ENCODE peak calls at places on chromosomes 5 and 9, in six cellular contexts. C is activated CD8-positive, alpha-beta memory T cell treated with anti-CD3 and anti-CD28 coated beads for 1 hour; I is H9; U is adrenal gland; O is NCI-H774; Q is right atrium auricular region. A is an unnamed sample.

GRCh38 chr9:136881691-136882108 is 4.6 kb upstream of the TRAF2 start:
- DNase-seq in U (no peak), C (no peak), O (no peak), I (no peak), Q (no peak), A (no peak)

GRCh38 chr5:128635379-128635778 is 97.3 kb upstream of the FBN2 start:
- DNase-seq in Q (no peak), U (no peak), O (no peak), I (no peak), C (no peak), A (no peak)

GRCh38 chr9:91690540-91691249 is 259.3 kb downstream of the ROR2 start:
- DNase-seq in C (no peak), U (no peak), Q (peak; percentile 42), I (no peak), O (no peak), A (no peak)

GRCh38 chr5:177133845-177134652 is 476 bp downstream of the NSD1 start:
- DNase-seq in C (peak; percentile 17), I (peak; percentile 75), O (no peak), Q (no peak), U (peak; percentile 66), A (no peak)

GRCh38 chr5:1521671-1522600 is 1.8 kb downstream of the LPCAT1 start:
- DNase-seq in I (peak; percentile 39), C (no peak), U (peak; percentile 42), O (no peak), Q (peak; percentile 59), A (no peak)

GRCh38 chr5:89179761-89180160 is 296.8 kb upstream of the MEF2C start:
- DNase-seq in C (no peak), Q (no peak), U (no peak), I (no peak), O (no peak), A (no peak)

GRCh38 chr5:113215401-113216060 is 219.3 kb downstream of the TSSK1B start:
- DNase-seq in Q (no peak), I (no peak), C (no peak), O (no peak), U (no peak), A (no peak)

GRCh38 chr5:149838881-149839739 is 105.5 kb downstream of the PDE6A start:
- DNase-seq in I (no peak), C (no peak), Q (no peak), U (peak; percentile 79), O (no peak), A (no peak)

GRCh38 chr5:146805099-146805498 is 73.5 kb downstream of the PPP2R2B start:
- DNase-seq in Q (no peak), I (no peak), U (no peak), C (no peak), O (no peak), A (no peak)

GRCh38 chr5:175351126-175351525 is 92.9 kb downstream of the DRD1 start:
- DNase-seq in C (no peak), I (no peak), O (no peak), U (no peak), Q (no peak), A (no peak)

GRCh38 chr5:42057254-42057690 is 132.2 kb downstream of the FBXO4 start:
- DNase-seq in C (peak; percentile 16), Q (no peak), O (peak; percentile 34), U (peak; percentile 72), I (peak; percentile 73), A (peak; percentile 35)

GRCh38 chr5:80234311-80234948 is 21.4 kb downstream of the SERINC5 start:
- DNase-seq in U (no peak), Q (no peak), C (no peak), I (no peak), O (no peak), A (no peak)

GRCh38 chr9:116975119-116975518 is 288.0 kb downstream of the TRIM32 start:
- DNase-seq in O (no peak), U (no peak), C (no peak), Q (no peak), I (no peak), A (no peak)

GRCh38 chr5:126494393-126494792 is 71.2 kb downstream of the GRAMD2B start:
- DNase-seq in Q (no peak), C (no peak), U (no peak), O (no peak), I (no peak), A (no peak)

GRCh38 chr9:126957687-126958053 is 43.1 kb downstream of the RALGPS1 start:
- DNase-seq in O (no peak), I (no peak), Q (no peak), C (no peak), U (no peak), A (no peak)

GRCh38 chr9:112170235-112170634 is 4.9 kb downstream of the SUSD1 start:
- DNase-seq in O (no peak), I (no peak), U (no peak), Q (no peak), C (no peak), A (peak; percentile 18)

GRCh38 chr5:93926831-93927600 is 185.6 kb upstream of the POU5F2 start:
- DNase-seq in C (no peak), I (no peak), Q (no peak), U (no peak), O (no peak), A (no peak)

GRCh38 chr5:107508083-107508482 is 162.7 kb downstream of the EFNA5 start:
- DNase-seq in I (no peak), O (no peak), U (no peak), Q (no peak), C (no peak), A (no peak)

GRCh38 chr5:114237766-114238165 is 124.1 kb upstream of the KCNN2 start:
- DNase-seq in C (no peak), Q (no peak), O (no peak), I (no peak), U (no peak), A (no peak)

GRCh38 chr9:101350285-101350684 is 34.5 kb downstream of the BAAT start:
- DNase-seq in C (no peak), I (no peak), Q (no peak), U (no peak), O (no peak), A (no peak)

GRCh38 chr5:153831976-153832375 is 206.7 kb downstream of the FAM114A2 start:
- DNase-seq in Q (no peak), O (no peak), U (no peak), I (no peak), C (no peak), A (no peak)

GRCh38 chr9:6779417-6780241 is 21.9 kb downstream of the KDM4C start:
- DNase-seq in Q (no peak), U (peak; percentile 54), I (no peak), O (no peak), C (no peak), A (no peak)

GRCh38 chr9:89144242-89144641 is 34.4 kb downstream of the SHC3 start:
- DNase-seq in Q (no peak), C (no peak), O (no peak), U (no peak), I (no peak), A (no peak)

GRCh38 chr5:3709724-3710348 is 114.2 kb downstream of the IRX1 start:
- DNase-seq in U (no peak), C (no peak), I (no peak), Q (no peak), O (no peak), A (no peak)

A was measured in DMS153.